ENCODE peak calls at places on chromosomes 5 and 9, in four cellular contexts. One of them, this sample, is unnamed.

GRCh38 chr5:32138839-32139493 is 35.2 kb downstream of the GOLPH3 start:
- DNase-seq in neuronal stem cell: no peak
- DNase-seq in kidney: no peak
- DNase-seq in fibroblast of lung: peak
- DNase-seq in this sample: peak

GRCh38 chr5:59092758-59093157 is 509.9 kb downstream of the RAB3C start:
- DNase-seq in kidney: no peak
- DNase-seq in neuronal stem cell: no peak
- DNase-seq in fibroblast of lung: no peak
- DNase-seq in this sample: no peak

GRCh38 chr9:89887286-89887685 is 282.5 kb downstream of the GADD45G start:
- DNase-seq in fibroblast of lung: no peak
- DNase-seq in neuronal stem cell: no peak
- DNase-seq in kidney: no peak
- DNase-seq in this sample: no peak

GRCh38 chr9:127201071-127201541 is 63.5 kb upstream of the GARNL3 start:
- DNase-seq in neuronal stem cell: no peak
- DNase-seq in fibroblast of lung: peak
- DNase-seq in kidney: peak
- DNase-seq in this sample: peak

GRCh38 chr9:129316281-129317030 is 138.4 kb upstream of the IER5L start:
- DNase-seq in fibroblast of lung: no peak
- DNase-seq in neuronal stem cell: no peak
- DNase-seq in kidney: peak
- DNase-seq in this sample: no peak

GRCh38 chr5:53191766-53192165 is 82.2 kb upstream of the MOCS2 start:
- DNase-seq in fibroblast of lung: peak
- DNase-seq in kidney: no peak
- DNase-seq in neuronal stem cell: no peak
- DNase-seq in this sample: peak

GRCh38 chr5:129271309-129271708 is 176.8 kb downstream of the ISOC1 start:
- DNase-seq in neuronal stem cell: no peak
- DNase-seq in fibroblast of lung: no peak
- DNase-seq in kidney: no peak
- DNase-seq in this sample: no peak

GRCh38 chr5:131109540-131110255 is 55.4 kb downstream of the HINT1 start:
- DNase-seq in kidney: no peak
- DNase-seq in fibroblast of lung: peak
- DNase-seq in neuronal stem cell: peak
- DNase-seq in this sample: peak

GRCh38 chr9:110321055-110321454 is 16.6 kb downstream of the TXNDC8 start:
- DNase-seq in kidney: no peak
- DNase-seq in neuronal stem cell: no peak
- DNase-seq in fibroblast of lung: peak
- DNase-seq in this sample: no peak

GRCh38 chr9:133554729-133555128 is 20.2 kb downstream of the ADAMTSL2 start:
- DNase-seq in kidney: no peak
- DNase-seq in neuronal stem cell: no peak
- DNase-seq in fibroblast of lung: no peak
- DNase-seq in this sample: no peak

GRCh38 chr9:35811364-35812024 is 568 bp downstream of the SPAG8 start:
- DNase-seq in fibroblast of lung: peak
- DNase-seq in neuronal stem cell: no peak
- DNase-seq in kidney: no peak
- DNase-seq in this sample: no peak
- H3K9ac ChIP-seq in fibroblast of lung: no peak
- H3K9ac ChIP-seq in neuronal stem cell: peak
- H3K9ac ChIP-seq in kidney: peak
- H3K9ac ChIP-seq in this sample: peak

GRCh38 chr9:86548220-86548619 is 194.0 kb upstream of the TUT7 start:
- DNase-seq in fibroblast of lung: no peak
- DNase-seq in neuronal stem cell: no peak
- DNase-seq in kidney: no peak
- DNase-seq in this sample: no peak
- H3K9ac ChIP-seq in fibroblast of lung: no peak
- H3K9ac ChIP-seq in neuronal stem cell: no peak
- H3K9ac ChIP-seq in kidney: no peak
- H3K9ac ChIP-seq in this sample: no peak

GRCh38 chr5:82422751-82423181 is 144.6 kb upstream of the RPS23 start:
- DNase-seq in fibroblast of lung: peak
- DNase-seq in kidney: no peak
- DNase-seq in neuronal stem cell: no peak
- DNase-seq in this sample: no peak
- H3K9ac ChIP-seq in fibroblast of lung: no peak
- H3K9ac ChIP-seq in kidney: no peak
- H3K9ac ChIP-seq in neuronal stem cell: no peak
- H3K9ac ChIP-seq in this sample: no peak

GRCh38 chr5:168680395-168680794 is 101.2 kb upstream of the PANK3 start:
- DNase-seq in neuronal stem cell: no peak
- DNase-seq in fibroblast of lung: no peak
- DNase-seq in kidney: no peak
- DNase-seq in this sample: no peak
- H3K9ac ChIP-seq in neuronal stem cell: no peak
- H3K9ac ChIP-seq in fibroblast of lung: no peak
- H3K9ac ChIP-seq in kidney: no peak
- H3K9ac ChIP-seq in this sample: no peak

GRCh38 chr9:17795708-17796107 is 216.8 kb downstream of the SH3GL2 start:
- DNase-seq in kidney: no peak
- DNase-seq in fibroblast of lung: peak
- DNase-seq in neuronal stem cell: no peak
- DNase-seq in this sample: no peak
- H3K9ac ChIP-seq in kidney: no peak
- H3K9ac ChIP-seq in fibroblast of lung: no peak
- H3K9ac ChIP-seq in neuronal stem cell: no peak
- H3K9ac ChIP-seq in this sample: no peak

GRCh38 chr5:159051431-159052281 is 48.1 kb downstream of the EBF1 start:
- DNase-seq in fibroblast of lung: no peak
- DNase-seq in kidney: peak
- DNase-seq in neuronal stem cell: no peak
- DNase-seq in this sample: no peak

GRCh38 chr5:159053216-159053615 is 46.5 kb downstream of the EBF1 start:
- DNase-seq in kidney: no peak
- DNase-seq in fibroblast of lung: no peak
- DNase-seq in neuronal stem cell: no peak
- DNase-seq in this sample: no peak

GRCh38 chr5:159050408-159051091 is 49.2 kb downstream of the EBF1 start:
- DNase-seq in kidney: peak
- DNase-seq in neuronal stem cell: no peak
- DNase-seq in fibroblast of lung: no peak
- DNase-seq in this sample: peak

GRCh38 chr5:159053708-159054107 is 46.0 kb downstream of the EBF1 start:
- DNase-seq in neuronal stem cell: no peak
- DNase-seq in kidney: no peak
- DNase-seq in fibroblast of lung: no peak
- DNase-seq in this sample: no peak

GRCh38 chr5:159052282-159053011 is 47.3 kb downstream of the EBF1 start:
- DNase-seq in neuronal stem cell: no peak
- DNase-seq in kidney: no peak
- DNase-seq in fibroblast of lung: no peak
- DNase-seq in this sample: no peak
- H3K9ac ChIP-seq in neuronal stem cell: no peak
- H3K9ac ChIP-seq in kidney: no peak
- H3K9ac ChIP-seq in fibroblast of lung: peak
- H3K9ac ChIP-seq in this sample: no peak

GRCh38 chr5:95760291-95761191 is 29.4 kb downstream of the RHOBTB3 start:
- DNase-seq in kidney: no peak
- DNase-seq in neuronal stem cell: no peak
- DNase-seq in fibroblast of lung: peak
- DNase-seq in this sample: peak
- H3K9ac ChIP-seq in kidney: no peak
- H3K9ac ChIP-seq in neuronal stem cell: no peak
- H3K9ac ChIP-seq in fibroblast of lung: peak
- H3K9ac ChIP-seq in this sample: peak

This sample was measured in IMR-90.